ENCODE peak calls at places on chromosomes 6 and 20, in five cellular contexts. One of them, this sample, is unnamed.

GRCh38 chr20:46407671-46407996 is 1.2 kb upstream of the ELMO2 start:
- DNase-seq in GM23338: no peak
- DNase-seq in HFFc6: no peak
- DNase-seq in AG09319: no peak
- DNase-seq in brain microvascular endothelial cell: no peak
- DNase-seq in this sample: no peak

GRCh38 chr6:43791752-43792422 is 21.9 kb downstream of the VEGFA start:
- DNase-seq in GM23338: no peak
- DNase-seq in HFFc6: no peak
- DNase-seq in AG09319: no peak
- DNase-seq in brain microvascular endothelial cell: no peak
- DNase-seq in this sample: no peak

GRCh38 chr20:47464380-47465101 is 37.1 kb upstream of the NCOA3 start:
- DNase-seq in GM23338: peak
- DNase-seq in HFFc6: peak
- DNase-seq in AG09319: peak
- DNase-seq in brain microvascular endothelial cell: peak
- DNase-seq in this sample: peak

GRCh38 chr20:7984192-7984591 is 35.4 kb downstream of the TMX4 start:
- DNase-seq in GM23338: peak
- DNase-seq in HFFc6: no peak
- DNase-seq in AG09319: no peak
- DNase-seq in brain microvascular endothelial cell: no peak
- DNase-seq in this sample: no peak

GRCh38 chr20:58228484-58229197 is at the start of gene ANKRD60:
- DNase-seq in GM23338: peak
- DNase-seq in HFFc6: no peak
- DNase-seq in AG09319: no peak
- DNase-seq in brain microvascular endothelial cell: peak
- DNase-seq in this sample: no peak

GRCh38 chr6:156028310-156029131 is 572.9 kb upstream of the NOX3 start:
- DNase-seq in GM23338: no peak
- DNase-seq in HFFc6: peak
- DNase-seq in AG09319: no peak
- DNase-seq in brain microvascular endothelial cell: no peak
- DNase-seq in this sample: no peak

GRCh38 chr20:46222521-46223007 is 85.7 kb downstream of the CDH22 start:
- DNase-seq in GM23338: peak
- DNase-seq in HFFc6: no peak
- DNase-seq in AG09319: no peak
- DNase-seq in brain microvascular endothelial cell: no peak
- DNase-seq in this sample: no peak

GRCh38 chr20:61587910-61588309 is 335.8 kb downstream of the CDH4 start:
- DNase-seq in GM23338: no peak
- DNase-seq in HFFc6: no peak
- DNase-seq in AG09319: no peak
- DNase-seq in brain microvascular endothelial cell: no peak
- DNase-seq in this sample: no peak

GRCh38 chr6:15623282-15624116 is 39.3 kb downstream of the DTNBP1 start:
- DNase-seq in GM23338: peak
- DNase-seq in HFFc6: peak
- DNase-seq in AG09319: no peak
- DNase-seq in brain microvascular endothelial cell: no peak
- DNase-seq in this sample: no peak

GRCh38 chr20:36084897-36085617 is 69.5 kb upstream of the EPB41L1 start:
- DNase-seq in GM23338: no peak
- DNase-seq in HFFc6: no peak
- DNase-seq in AG09319: no peak
- DNase-seq in brain microvascular endothelial cell: peak
- DNase-seq in this sample: no peak

DNA sequence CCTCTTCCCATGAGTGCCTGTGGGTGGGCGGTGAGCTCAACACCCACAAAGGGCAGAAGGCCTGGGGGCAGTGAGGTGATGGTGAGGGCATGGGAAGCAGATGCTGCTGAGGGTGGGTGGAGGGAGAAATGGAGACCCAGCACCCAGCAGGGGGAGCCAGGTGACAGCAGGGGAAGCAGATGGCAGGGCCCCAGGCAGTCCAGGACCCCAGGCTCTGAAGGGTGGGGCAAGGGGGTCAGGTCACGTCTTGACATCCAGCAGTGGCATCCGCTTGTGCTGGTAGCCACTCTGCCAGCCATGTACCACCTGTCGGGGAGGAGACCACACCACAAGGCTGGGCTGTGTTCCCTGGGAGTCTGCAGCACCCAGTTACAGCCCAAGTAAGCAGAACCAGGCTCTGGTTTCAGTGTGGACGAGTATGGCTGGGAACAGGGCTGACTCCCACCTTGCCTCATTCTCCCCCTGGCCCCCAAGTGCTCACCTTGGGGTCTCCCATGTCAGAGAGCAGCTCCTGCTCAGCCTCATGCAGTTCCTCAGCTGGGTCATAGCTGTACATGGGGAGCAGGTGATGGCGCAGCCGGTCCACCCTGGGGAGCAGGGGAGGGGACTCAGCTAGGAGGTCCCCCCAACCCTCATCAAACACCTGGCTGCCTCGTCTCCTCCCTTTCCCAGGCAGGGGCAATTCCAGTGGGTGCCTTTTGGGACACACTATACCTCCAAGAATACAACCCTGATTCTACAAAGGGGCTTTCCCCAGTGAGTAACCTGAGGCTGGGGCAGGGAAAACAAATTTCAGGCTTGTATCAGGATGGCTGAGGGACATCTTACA is 2.0 kb downstream of the SMIM29 start:
- DNase-seq in GM23338: peak
- DNase-seq in HFFc6: no peak
- DNase-seq in AG09319: no peak
- DNase-seq in brain microvascular endothelial cell: peak
- DNase-seq in this sample: no peak
- TF ChIP-seq CTCF in GM23338: peak
- TF ChIP-seq CTCF in HFFc6: peak
- TF ChIP-seq CTCF in AG09319: peak
- TF ChIP-seq CTCF in brain microvascular endothelial cell: peak
- TF ChIP-seq CTCF in this sample: no peak

GRCh38 chr20:24768977-24769675 is 179.9 kb upstream of the CST7 start:
- DNase-seq in GM23338: no peak
- DNase-seq in HFFc6: no peak
- DNase-seq in AG09319: no peak
- DNase-seq in brain microvascular endothelial cell: no peak
- DNase-seq in this sample: no peak
- TF ChIP-seq CTCF in GM23338: no peak
- TF ChIP-seq CTCF in HFFc6: no peak
- TF ChIP-seq CTCF in AG09319: no peak
- TF ChIP-seq CTCF in brain microvascular endothelial cell: no peak
- TF ChIP-seq CTCF in this sample: no peak

GRCh38 chr6:91573826-91574416 is 987.0 kb upstream of the MAP3K7 start:
- DNase-seq in GM23338: no peak
- DNase-seq in HFFc6: no peak
- DNase-seq in AG09319: no peak
- DNase-seq in brain microvascular endothelial cell: no peak
- DNase-seq in this sample: no peak
- TF ChIP-seq CTCF in GM23338: no peak
- TF ChIP-seq CTCF in HFFc6: no peak
- TF ChIP-seq CTCF in AG09319: no peak
- TF ChIP-seq CTCF in brain microvascular endothelial cell: no peak
- TF ChIP-seq CTCF in this sample: no peak

DNA sequence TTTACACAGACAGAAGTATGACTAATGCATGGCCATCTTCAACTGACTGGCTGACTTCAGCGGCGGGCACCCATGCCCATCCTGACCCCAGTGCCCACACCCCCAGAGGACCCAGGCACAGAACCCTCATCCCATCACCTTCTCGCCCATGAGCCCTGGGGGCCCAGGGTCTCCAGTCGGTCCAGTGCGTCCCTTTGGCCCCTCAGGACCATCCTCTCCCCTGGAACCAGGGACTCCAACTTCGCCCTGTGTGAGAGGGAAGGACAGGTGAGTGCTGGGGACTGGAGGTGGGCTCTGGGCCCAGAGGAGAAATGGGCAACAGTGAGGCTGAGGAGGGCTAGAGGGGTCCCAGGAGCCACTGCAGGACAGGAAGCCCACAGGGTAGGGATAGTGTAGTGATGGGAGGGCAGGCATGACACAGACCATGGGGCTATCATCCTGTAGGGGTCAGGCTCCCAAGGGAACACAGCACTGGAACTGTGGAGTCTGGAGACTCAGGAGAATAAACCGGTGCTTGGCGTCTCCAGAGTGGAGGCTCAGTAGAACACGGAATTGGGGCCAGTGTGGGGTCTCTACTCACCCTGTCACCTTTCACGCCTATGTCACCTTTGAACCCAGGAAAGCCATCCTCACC is 16.7 kb downstream of the COL11A2 start:
- DNase-seq in GM23338: no peak
- DNase-seq in HFFc6: no peak
- DNase-seq in AG09319: no peak
- DNase-seq in brain microvascular endothelial cell: no peak
- DNase-seq in this sample: no peak
- TF ChIP-seq CTCF in GM23338: no peak
- TF ChIP-seq CTCF in HFFc6: peak
- TF ChIP-seq CTCF in AG09319: no peak
- TF ChIP-seq CTCF in brain microvascular endothelial cell: no peak
- TF ChIP-seq CTCF in this sample: no peak